ENCODE peak calls at places on chromosome 11, in seven cellular contexts. P is bronchial epithelial cell; I is activated CD8-positive, alpha-beta T cell treated with anti-CD3 and anti-CD28 coated beads, Interleukin-2, amount 10 ng/mL, durations not matched to agents 7 days and 5 days; H is KBM-7; E is IMR-90; U is retinal pigment epithelial cell; T is RCC 7860. D is an unnamed sample.
A peak's percentile ranks its signal among the peaks of the same experiment; 100 is the strongest.

GRCh38 chr11:61087426-61088119 is 14.7 kb upstream of the CD5 start:
- DNase-seq in P (no peak), I (no peak), H (no peak), E (no peak), U (no peak), T (no peak), D (no peak)

GRCh38 chr11:94853836-94854235 is 85.7 kb downstream of the AMOTL1 start:
- DNase-seq in P (no peak), I (no peak), H (no peak), E (no peak), U (no peak), T (no peak), D (no peak)

GRCh38 chr11:66262191-66262590 is 6.2 kb upstream of the RAB1B start:
- DNase-seq in P (no peak), I (no peak), H (no peak), E (no peak), U (no peak), T (no peak), D (no peak)

GRCh38 chr11:114036156-114036811 is 23.2 kb upstream of the ZBTB16 start:
- DNase-seq in P (peak; percentile 36), I (peak; percentile 67), H (peak; percentile 50), E (peak; percentile 18), U (no peak), T (peak; percentile 14), D (no peak)

GRCh38 chr11:116835042-116835772 is 2.2 kb downstream of the APOA1 start:
- DNase-seq in P (no peak), I (no peak), H (peak; percentile 89), E (no peak), U (no peak), T (no peak), D (no peak)

GRCh38 chr11:69110451-69110850 is 45.3 kb upstream of the SMIM38 start:
- DNase-seq in P (no peak), I (no peak), H (no peak), E (no peak), U (no peak), T (no peak), D (no peak)

GRCh38 chr11:78714539-78714938 is 139.9 kb upstream of the NARS2 start:
- DNase-seq in P (no peak), I (no peak), H (no peak), E (no peak), U (no peak), T (no peak), D (no peak)

GRCh38 chr11:1082728-1083620 is 8.3 kb downstream of the MUC2 start:
- DNase-seq in P (no peak), I (no peak), H (no peak), E (no peak), U (no peak), T (no peak), D (no peak)

GRCh38 chr11:66719111-66719872 is 9.7 kb downstream of the SPTBN2 start:
- DNase-seq in P (no peak), I (no peak), H (no peak), E (no peak), U (no peak), T (no peak), D (no peak)

GRCh38 chr11:130514851-130515250 is 66.4 kb downstream of the ADAMTS15 start:
- DNase-seq in P (no peak), I (no peak), H (no peak), E (no peak), U (no peak), T (no peak), D (no peak)

GRCh38 chr11:19866037-19866436 is 153.4 kb downstream of the NAV2 start:
- DNase-seq in P (no peak), I (no peak), H (no peak), E (no peak), U (no peak), T (no peak), D (no peak)

GRCh38 chr11:36343436-36343835 is 47.3 kb downstream of the PRR5L start:
- DNase-seq in P (no peak), I (no peak), H (no peak), E (no peak), U (no peak), T (no peak), D (no peak)

GRCh38 chr11:94179696-94180095 is 51.1 kb downstream of the PANX1 start:
- DNase-seq in P (no peak), I (no peak), H (no peak), E (no peak), U (no peak), T (no peak), D (no peak)

GRCh38 chr11:32400196-32400595 is 35.1 kb downstream of the WT1 start:
- DNase-seq in P (peak; percentile 35), I (no peak), H (no peak), E (peak; percentile 10), U (no peak), T (no peak), D (peak; percentile 48)

GRCh38 chr11:115527534-115528125 is 23.4 kb upstream of the CADM1 start:
- DNase-seq in P (peak; percentile 35), I (no peak), H (no peak), E (no peak), U (no peak), T (no peak), D (no peak)

GRCh38 chr11:69821511-69822040 is 2.4 kb upstream of the FGF3 start:
- DNase-seq in P (no peak), I (no peak), H (no peak), E (no peak), U (no peak), T (no peak), D (no peak)

GRCh38 chr11:131002145-131002544 is 85.9 kb upstream of the SNX19 start:
- DNase-seq in P (peak; percentile 98), I (no peak), H (no peak), E (no peak), U (no peak), T (no peak), D (no peak)

GRCh38 chr11:353315-353857 is 15.9 kb upstream of the B4GALNT4 start:
- DNase-seq in P (peak; percentile 32), I (no peak), H (no peak), E (peak; percentile 77), U (no peak), T (no peak), D (peak; percentile 58)

GRCh38 chr11:100739636-100740035 is 52.5 kb downstream of the ARHGAP42 start:
- DNase-seq in P (peak; percentile 54), I (no peak), H (no peak), E (peak; percentile 90), U (peak; percentile 93), T (peak; percentile 65), D (peak; percentile 93)

GRCh38 chr11:133724116-133724515 is 121.2 kb downstream of the SPATA19 start:
- DNase-seq in P (no peak), I (no peak), H (no peak), E (no peak), U (no peak), T (no peak), D (no peak)

GRCh38 chr11:103202048-103202651 is 92.9 kb downstream of the DYNC2H1 start:
- DNase-seq in P (peak; percentile 49), I (no peak), H (peak; percentile 32), E (peak; percentile 63), U (no peak), T (peak; percentile 17), D (peak; percentile 16)

GRCh38 chr11:126282361-126282741 is 542 bp upstream of the TIRAP start:
- DNase-seq in P (no peak), I (peak; percentile 48), H (peak; percentile 64), E (peak; percentile 35), U (no peak), T (no peak), D (peak; percentile 23)

GRCh38 chr11:44611687-44612437 is 46.4 kb downstream of the CD82 start:
- DNase-seq in P (no peak), I (peak; percentile 84), H (peak; percentile 44), E (no peak), U (no peak), T (peak; percentile 10), D (no peak)

GRCh38 chr11:75323609-75324008 is 27.9 kb downstream of the ARRB1 start:
- DNase-seq in P (peak; percentile 27), I (no peak), H (no peak), E (no peak), U (no peak), T (no peak), D (no peak)

GRCh38 chr11:48081151-48082010 is 101.0 kb downstream of the PTPRJ start:
- DNase-seq in P (peak; percentile 13), I (no peak), H (peak; percentile 65), E (peak; percentile 59), U (peak; percentile 69), T (peak; percentile 83), D (peak; percentile 88)

GRCh38 chr11:65554842-65555395 is 3.2 kb downstream of the LTBP3 start:
- DNase-seq in P (no peak), I (no peak), H (no peak), E (no peak), U (no peak), T (no peak), D (no peak)

D was measured in astrocyte.